ENCODE peak calls at places on chromosome 10, in four cellular contexts. One of them, this sample, is unnamed.

GRCh38 chr10:105681051-105681450 is 1040.0 kb downstream of the SORCS3 start:
- DNase-seq in GM20000: no peak
- DNase-seq in heart left ventricle: no peak
- DNase-seq in H9: no peak
- DNase-seq in this sample: no peak

GRCh38 chr10:76150886-76151288 is 719.5 kb downstream of the LRMDA start:
- DNase-seq in GM20000: no peak
- DNase-seq in heart left ventricle: no peak
- DNase-seq in H9: no peak
- DNase-seq in this sample: no peak

GRCh38 chr10:6119423-6119822 is 30.6 kb downstream of the RBM17 start:
- DNase-seq in GM20000: no peak
- DNase-seq in heart left ventricle: no peak
- DNase-seq in H9: no peak
- DNase-seq in this sample: no peak

GRCh38 chr10:68402271-68402670 is 4.8 kb downstream of the RUFY2 start:
- DNase-seq in H9: no peak
- DNase-seq in GM20000: no peak
- DNase-seq in heart left ventricle: no peak
- DNase-seq in this sample: no peak

GRCh38 chr10:5305374-5305773 is 59.4 kb upstream of the UCN3 start:
- DNase-seq in H9: no peak
- DNase-seq in heart left ventricle: no peak
- DNase-seq in GM20000: no peak
- DNase-seq in this sample: no peak

GRCh38 chr10:71467569-71468362 is 71.0 kb downstream of the CDH23 start:
- DNase-seq in GM20000: no peak
- DNase-seq in heart left ventricle: no peak
- DNase-seq in H9: no peak
- DNase-seq in this sample: no peak

GRCh38 chr10:101103430-101103829 is 27.7 kb upstream of the TLX1 start:
- DNase-seq in GM20000: no peak
- DNase-seq in heart left ventricle: no peak
- DNase-seq in H9: no peak
- DNase-seq in this sample: no peak

GRCh38 chr10:47361293-47361692 is 13.1 kb downstream of the RBP3 start:
- DNase-seq in heart left ventricle: no peak
- DNase-seq in H9: peak
- DNase-seq in GM20000: peak
- DNase-seq in this sample: peak

GRCh38 chr10:24353319-24353718 is 144.4 kb downstream of the KIAA1217 start:
- DNase-seq in H9: no peak
- DNase-seq in GM20000: no peak
- DNase-seq in heart left ventricle: no peak
- DNase-seq in this sample: no peak

GRCh38 chr10:78255796-78256638 is 222.4 kb downstream of the RPS24 start:
- DNase-seq in H9: no peak
- DNase-seq in GM20000: no peak
- DNase-seq in heart left ventricle: no peak
- DNase-seq in this sample: no peak

GRCh38 chr10:13977861-13978843 is 352.6 kb downstream of the FRMD4A start:
- DNase-seq in H9: no peak
- DNase-seq in GM20000: no peak
- DNase-seq in heart left ventricle: no peak
- DNase-seq in this sample: no peak

GRCh38 chr10:94357193-94357592 is 5.5 kb downstream of the NOC3L start:
- DNase-seq in H9: no peak
- DNase-seq in GM20000: no peak
- DNase-seq in heart left ventricle: no peak
- DNase-seq in this sample: no peak

GRCh38 chr10:24784061-24784460 is 60.4 kb upstream of the ARHGAP21 start:
- DNase-seq in H9: no peak
- DNase-seq in GM20000: no peak
- DNase-seq in heart left ventricle: no peak
- DNase-seq in this sample: no peak

GRCh38 chr10:112821663-112822062 is 128.4 kb upstream of the TCF7L2 start:
- DNase-seq in GM20000: no peak
- DNase-seq in heart left ventricle: no peak
- DNase-seq in H9: no peak
- DNase-seq in this sample: no peak

GRCh38 chr10:78337646-78338391 is 304.2 kb downstream of the RPS24 start:
- DNase-seq in GM20000: no peak
- DNase-seq in heart left ventricle: no peak
- DNase-seq in H9: peak
- DNase-seq in this sample: no peak

GRCh38 chr10:5089869-5090268 is 4.3 kb upstream of the AKR1C3 start:
- DNase-seq in heart left ventricle: no peak
- DNase-seq in H9: peak
- DNase-seq in GM20000: no peak
- DNase-seq in this sample: no peak

GRCh38 chr10:111646021-111646420 is 537.5 kb downstream of the GPAM start:
- DNase-seq in heart left ventricle: no peak
- DNase-seq in GM20000: no peak
- DNase-seq in H9: no peak
- DNase-seq in this sample: no peak

GRCh38 chr10:13743101-13743693 is 156.4 kb downstream of the PRPF18 start:
- DNase-seq in heart left ventricle: peak
- DNase-seq in H9: no peak
- DNase-seq in GM20000: peak
- DNase-seq in this sample: peak

GRCh38 chr10:70260259-70260658 is 23.5 kb downstream of the NPFFR1 start:
- DNase-seq in heart left ventricle: no peak
- DNase-seq in GM20000: no peak
- DNase-seq in H9: no peak
- DNase-seq in this sample: no peak
- TF ChIP-seq CTCF in heart left ventricle: no peak
- TF ChIP-seq CTCF in GM20000: no peak
- TF ChIP-seq CTCF in H9: peak
- TF ChIP-seq CTCF in this sample: no peak

GRCh38 chr10:132311338-132311939 is 3.7 kb upstream of the STK32C start:
- DNase-seq in heart left ventricle: no peak
- DNase-seq in H9: peak
- DNase-seq in GM20000: no peak
- DNase-seq in this sample: no peak
- TF ChIP-seq CTCF in heart left ventricle: no peak
- TF ChIP-seq CTCF in H9: peak
- TF ChIP-seq CTCF in GM20000: no peak
- TF ChIP-seq CTCF in this sample: no peak

GRCh38 chr10:120432209-120432608 is 24.8 kb upstream of the PLPP4 start:
- DNase-seq in GM20000: no peak
- DNase-seq in H9: no peak
- DNase-seq in heart left ventricle: no peak
- DNase-seq in this sample: no peak

GRCh38 chr10:120433176-120433575 is 23.9 kb upstream of the PLPP4 start:
- DNase-seq in H9: no peak
- DNase-seq in heart left ventricle: no peak
- DNase-seq in GM20000: no peak
- DNase-seq in this sample: no peak

GRCh38 chr10:120437541-120437940 is 19.5 kb upstream of the PLPP4 start:
- DNase-seq in heart left ventricle: no peak
- DNase-seq in GM20000: no peak
- DNase-seq in H9: no peak
- DNase-seq in this sample: no peak

GRCh38 chr10:120431356-120431755 is 25.7 kb upstream of the PLPP4 start:
- DNase-seq in H9: no peak
- DNase-seq in GM20000: no peak
- DNase-seq in heart left ventricle: no peak
- DNase-seq in this sample: no peak

GRCh38 chr10:120436431-120437142 is 20.4 kb upstream of the PLPP4 start:
- DNase-seq in H9: no peak
- DNase-seq in heart left ventricle: no peak
- DNase-seq in GM20000: no peak
- DNase-seq in this sample: no peak
- TF ChIP-seq CTCF in H9: no peak
- TF ChIP-seq CTCF in heart left ventricle: no peak
- TF ChIP-seq CTCF in GM20000: no peak
- TF ChIP-seq CTCF in this sample: no peak

DNA sequence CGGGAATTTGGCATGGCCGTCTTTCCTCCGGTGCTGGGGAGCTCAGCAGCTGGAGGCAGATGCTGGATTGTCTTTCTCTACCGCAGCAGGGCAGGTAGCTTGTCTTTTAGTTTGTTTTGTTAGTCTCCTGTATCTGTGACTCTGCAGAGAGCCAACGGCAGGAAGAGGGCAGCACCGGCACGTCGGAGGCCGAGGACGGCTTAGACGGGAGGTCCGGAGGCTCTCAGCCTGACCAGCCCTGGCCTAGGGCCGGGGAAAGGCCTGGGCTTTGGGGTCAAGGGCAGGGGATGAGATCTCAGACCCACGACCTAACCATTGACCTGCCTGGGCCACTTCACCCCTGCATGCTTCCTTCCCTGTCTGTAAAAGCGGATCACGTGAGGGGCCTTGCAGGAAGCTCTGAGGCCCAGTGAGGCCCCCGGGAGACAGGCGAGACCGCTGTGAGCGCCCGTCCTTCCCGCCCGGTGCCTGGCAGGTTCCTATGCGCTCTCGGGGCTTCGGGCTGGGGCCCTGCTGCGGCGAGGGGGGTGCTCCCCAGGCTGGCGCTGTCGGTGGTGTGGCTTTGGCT is 72.7 kb downstream of the LHPP start:
- DNase-seq in heart left ventricle: peak
- DNase-seq in H9: peak
- DNase-seq in GM20000: peak
- DNase-seq in this sample: no peak
- TF ChIP-seq CTCF in heart left ventricle: peak
- TF ChIP-seq CTCF in H9: peak
- TF ChIP-seq CTCF in GM20000: peak
- TF ChIP-seq CTCF in this sample: peak

GRCh38 chr10:82934429-82934828 is 1059.4 kb downstream of the NRG3 start:
- DNase-seq in heart left ventricle: no peak
- DNase-seq in GM20000: no peak
- DNase-seq in H9: peak
- DNase-seq in this sample: no peak
- TF ChIP-seq CTCF in heart left ventricle: no peak
- TF ChIP-seq CTCF in GM20000: no peak
- TF ChIP-seq CTCF in H9: peak
- TF ChIP-seq CTCF in this sample: peak

DNA sequence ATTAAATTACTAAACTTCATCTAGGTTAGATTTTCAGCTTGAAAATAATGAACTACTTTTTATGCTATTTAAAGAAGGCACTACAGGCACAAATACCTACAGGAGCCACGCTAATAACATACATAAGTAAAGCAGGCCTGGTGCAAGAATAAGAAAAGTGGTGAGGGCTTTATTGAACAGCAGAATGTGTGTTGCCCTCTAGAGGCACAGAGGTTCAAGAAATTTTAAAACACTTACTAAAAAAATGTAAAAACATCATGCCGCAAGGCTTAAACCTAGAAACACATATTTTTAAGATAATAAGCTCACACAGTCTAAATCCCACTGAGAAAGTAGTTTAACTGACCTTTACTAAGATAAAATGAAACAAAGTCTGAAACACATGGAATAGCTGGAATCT is 20.3 kb downstream of the CACUL1 start:
- DNase-seq in GM20000: no peak
- DNase-seq in heart left ventricle: no peak
- DNase-seq in H9: no peak
- DNase-seq in this sample: no peak
- TF ChIP-seq CTCF in GM20000: no peak
- TF ChIP-seq CTCF in heart left ventricle: no peak
- TF ChIP-seq CTCF in H9: peak
- TF ChIP-seq CTCF in this sample: no peak

DNA sequence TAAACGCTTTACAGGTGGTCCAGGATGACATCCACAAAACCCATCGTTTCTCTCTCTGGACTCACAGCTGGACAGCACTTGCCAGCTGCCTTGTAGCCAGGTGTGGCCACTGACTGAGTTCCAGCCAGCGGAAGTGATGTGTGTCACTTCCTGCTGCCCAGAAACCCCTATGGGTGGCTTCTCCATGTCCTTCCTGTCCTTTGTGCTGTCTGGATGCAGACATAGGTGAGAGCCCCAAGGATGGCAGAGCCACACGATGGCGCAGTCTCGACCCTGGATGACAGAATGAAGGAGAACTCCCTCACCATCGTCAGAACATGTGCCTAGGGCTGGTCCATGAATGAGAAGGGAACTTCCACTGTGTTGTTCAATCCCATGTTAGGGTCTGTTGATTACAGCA is 22.1 kb downstream of the NMT2 start:
- DNase-seq in H9: peak
- DNase-seq in GM20000: no peak
- DNase-seq in heart left ventricle: no peak
- DNase-seq in this sample: no peak
- TF ChIP-seq CTCF in H9: peak
- TF ChIP-seq CTCF in GM20000: no peak
- TF ChIP-seq CTCF in heart left ventricle: no peak
- TF ChIP-seq CTCF in this sample: no peak

DNA sequence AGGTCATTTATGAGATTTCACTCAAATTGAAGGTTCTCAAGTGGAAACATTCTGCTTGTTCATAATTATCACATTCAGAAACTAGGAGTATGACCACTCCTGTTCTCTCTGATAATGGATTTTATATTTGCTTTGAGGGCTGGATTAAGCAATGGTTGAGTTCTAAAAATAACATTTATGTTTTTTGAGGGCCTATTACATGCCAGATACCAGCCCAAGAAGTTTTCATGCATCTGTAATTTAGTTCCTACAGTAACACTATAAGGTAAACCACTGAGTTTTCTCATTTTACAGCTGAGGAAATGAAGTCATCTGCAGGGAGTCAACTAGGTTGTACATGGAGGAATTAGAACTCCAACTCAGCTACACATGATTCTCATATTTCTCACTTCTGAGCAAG is 25.5 kb upstream of the NKX2-3 start:
- DNase-seq in heart left ventricle: no peak
- DNase-seq in GM20000: no peak
- DNase-seq in H9: no peak
- DNase-seq in this sample: no peak
- TF ChIP-seq CTCF in heart left ventricle: no peak
- TF ChIP-seq CTCF in GM20000: no peak
- TF ChIP-seq CTCF in H9: no peak
- TF ChIP-seq CTCF in this sample: no peak

This sample was measured in GM10248.